ENCODE peak calls at places on chromosomes 5 and 9, in four cellular contexts. J is EL, M is AG04449, Y is GM23338. H is an unnamed sample.

GRCh38 chr5:144040615-144041394 is 129.7 kb downstream of the YIPF5 start:
- DNase-seq in Y (no peak), J (no peak), M (no peak), H (no peak)

GRCh38 chr5:61817472-61818326 is 485.6 kb downstream of the ZSWIM6 start:
- DNase-seq in J (peak), Y (peak), M (peak), H (peak)

GRCh38 chr9:122029898-122030297 is 63.2 kb downstream of the TTLL11 start:
- DNase-seq in Y (no peak), M (no peak), J (peak), H (no peak)

GRCh38 chr5:10479226-10479721 is 37.6 kb downstream of the ROPN1L start:
- DNase-seq in J (peak), Y (no peak), M (no peak), H (no peak)

GRCh38 chr9:133954862-133955529 is 37.1 kb downstream of the VAV2 start:
- DNase-seq in J (no peak), Y (no peak), M (no peak), H (no peak)

GRCh38 chr9:72864327-72864726 is 88.5 kb downstream of the ALDH1A1 start:
- DNase-seq in J (no peak), M (no peak), Y (no peak), H (no peak)

GRCh38 chr9:110626109-110626829 is 42.3 kb upstream of the MUSK start:
- DNase-seq in Y (peak), J (peak), M (peak), H (no peak)

GRCh38 chr5:69129413-69129812 is 35.6 kb downstream of the SLC30A5 start:
- DNase-seq in Y (no peak), M (peak), J (peak), H (no peak)

GRCh38 chr9:86676426-86676825 is 270.9 kb downstream of the GAS1 start:
- DNase-seq in J (no peak), Y (no peak), M (no peak), H (peak)

GRCh38 chr9:114908104-114908621 is 22.2 kb downstream of the TNFSF8 start:
- DNase-seq in J (peak), M (peak), Y (no peak), H (peak)

GRCh38 chr5:60540855-60541805 is 158.8 kb downstream of the DEPDC1B start:
- DNase-seq in Y (peak), J (no peak), M (no peak), H (no peak)

GRCh38 chr5:143400541-143401252 is 2.8 kb downstream of the NR3C1 start:
- DNase-seq in M (no peak), Y (no peak), J (no peak), H (no peak)

GRCh38 chr9:109967651-109968331 is 187.8 kb downstream of the PALM2AKAP2 start:
- DNase-seq in M (no peak), Y (no peak), J (no peak), H (no peak)

GRCh38 chr5:122129332-122129731 is at the start of gene ZNF474:
- DNase-seq in Y (peak), J (peak), M (peak), H (peak)

GRCh38 chr9:21461377-21461776 is 20.7 kb downstream of the IFNE start:
- DNase-seq in J (no peak), Y (no peak), M (no peak), H (no peak)

GRCh38 chr5:41896230-41896629 is 7.9 kb upstream of the RIMOC1 start:
- DNase-seq in J (no peak), M (no peak), Y (no peak), H (no peak)

GRCh38 chr5:40672440-40672839 is 7.3 kb upstream of the PTGER4 start:
- DNase-seq in J (no peak), Y (no peak), M (no peak), H (no peak)

GRCh38 chr9:99433095-99433494 is 211.0 kb downstream of the SEC61B start:
- DNase-seq in Y (no peak), J (no peak), M (no peak), H (no peak)

GRCh38 chr5:134600600-134600999 is 32.0 kb downstream of the SAR1B start:
- DNase-seq in M (peak), J (peak), Y (no peak), H (no peak)

GRCh38 chr9:121638901-121639592 is 12.4 kb upstream of the DAB2IP start:
- DNase-seq in M (no peak), J (no peak), Y (no peak), H (no peak)

GRCh38 chr5:56671571-56671970 is 143.8 kb upstream of the MAP3K1 start:
- DNase-seq in M (no peak), J (peak), Y (peak), H (no peak)

GRCh38 chr9:87386490-87386889 is 111.2 kb upstream of the DAPK1 start:
- DNase-seq in Y (no peak), M (no peak), J (no peak), H (no peak)

GRCh38 chr5:68331202-68332108 is 115.9 kb downstream of the PIK3R1 start:
- DNase-seq in J (peak), M (no peak), Y (no peak), H (no peak)

GRCh38 chr5:110802998-110803397 is 64.2 kb downstream of the SLC25A46 start:
- DNase-seq in J (no peak), M (no peak), Y (no peak), H (no peak)

GRCh38 chr9:37004424-37004935 is 29.6 kb downstream of the PAX5 start:
- DNase-seq in M (no peak), Y (no peak), J (no peak), H (no peak)

GRCh38 chr9:71791875-71792274 is 23.6 kb upstream of the CEMIP2 start:
- DNase-seq in Y (no peak), J (peak), M (no peak), H (peak)

GRCh38 chr5:140362875-140363630 is 3.1 kb downstream of the SLC4A9 start:
- DNase-seq in M (no peak), J (peak), Y (peak), H (peak)

GRCh38 chr9:4489562-4489918 is 728 bp upstream of the SLC1A1 start:
- DNase-seq in Y (peak), M (no peak), J (peak), H (peak)

GRCh38 chr5:159817262-159818029 is 98.8 kb upstream of the ADRA1B start:
- DNase-seq in Y (no peak), M (peak), J (no peak), H (no peak)

GRCh38 chr5:95600557-95600956 is 19.3 kb upstream of the GPR150 start:
- DNase-seq in J (peak), M (peak), Y (no peak), H (no peak)

GRCh38 chr5:14449052-14449661 is 132.4 kb upstream of the OTULINL start:
- DNase-seq in M (peak), J (peak), Y (no peak), H (peak)

GRCh38 chr9:134418986-134419683 is 92.9 kb downstream of the RXRA start:
- DNase-seq in M (no peak), J (no peak), Y (no peak), H (no peak)